ENCODE peak calls at places on chromosomes 1 and 21, in six cellular contexts. V, M, D, C, L and I are unnamed samples.

GRCh38 chr1:51519857-51520699 is 1.0 kb upstream of the EPS15 start:
- DNase-seq in L (no peak), V (peak; percentile 31), M (no peak), D (no peak), C (peak; percentile 84), I (no peak)

GRCh38 chr1:226624526-226624925 is 76.0 kb downstream of the STUM start:
- DNase-seq in D (no peak), M (no peak), C (peak; percentile 20), V (no peak), L (no peak), I (no peak)

GRCh38 chr1:26839339-26839722 is 12.8 kb downstream of the ZDHHC18 start:
- DNase-seq in D (no peak), V (no peak), L (no peak), M (no peak), C (no peak), I (no peak)

GRCh38 chr21:18499761-18500376 is 96.3 kb upstream of the TMPRSS15 start:
- DNase-seq in M (no peak), D (no peak), V (no peak), C (peak; percentile 44), L (peak; percentile 6), I (peak; percentile 4)

GRCh38 chr1:33292726-33293340 is 28.1 kb downstream of the A3GALT2 start:
- DNase-seq in C (no peak), M (no peak), L (no peak), D (no peak), V (no peak), I (no peak)

GRCh38 chr1:7150951-7151350 is 365.7 kb downstream of the CAMTA1 start:
- DNase-seq in D (no peak), C (no peak), L (no peak), V (no peak), M (no peak), I (no peak)

GRCh38 chr1:46153228-46153627 is 20.8 kb upstream of the PIK3R3 start:
- DNase-seq in V (no peak), D (no peak), C (no peak), M (no peak), L (no peak), I (no peak)

GRCh38 chr1:9010781-9011323 is 15.4 kb downstream of the SLC2A7 start:
- DNase-seq in D (peak; percentile 26), L (peak; percentile 35), V (no peak), C (no peak), M (no peak), I (no peak)

GRCh38 chr1:47208374-47208850 is 18.6 kb upstream of the PDZK1IP1 start:
- DNase-seq in V (no peak), C (no peak), L (no peak), M (no peak), D (no peak), I (no peak)

GRCh38 chr1:86704456-86704971 is at the start of gene SH3GLB1:
- DNase-seq in L (peak; percentile 88), V (no peak), C (peak; percentile 77), D (peak; percentile 28), M (peak; percentile 49), I (peak; percentile 36)

GRCh38 chr21:33844890-33845205 is 70.8 kb downstream of the ATP5PO start:
- DNase-seq in M (no peak), L (no peak), D (no peak), C (no peak), V (no peak), I (no peak)

GRCh38 chr1:53337499-53337898 is 9.6 kb upstream of the LRP8 start:
- DNase-seq in C (no peak), V (no peak), M (no peak), L (no peak), D (no peak), I (no peak)

GRCh38 chr1:212858461-212859265 is 588 bp downstream of the FLVCR1 start:
- DNase-seq in D (no peak), L (peak; percentile 8), V (no peak), C (peak; percentile 28), M (peak; percentile 7), I (no peak)

GRCh38 chr1:10962483-10962882 is 50.0 kb upstream of the TARDBP start:
- DNase-seq in D (no peak), L (no peak), M (no peak), V (no peak), C (no peak), I (no peak)

GRCh38 chr1:33429846-33430750 is 797 bp downstream of the PHC2 start:
- DNase-seq in V (no peak), D (no peak), L (peak; percentile 65), C (no peak), M (no peak), I (no peak)

GRCh38 chr1:204288061-204288588 is 71.6 kb downstream of the PLEKHA6 start:
- DNase-seq in C (no peak), L (peak; percentile 78), V (no peak), M (peak; percentile 63), D (no peak), I (no peak)

GRCh38 chr1:27789511-27790154 is 16.6 kb downstream of the STX12 start:
- DNase-seq in D (no peak), V (no peak), C (peak; percentile 52), M (no peak), L (peak; percentile 43), I (no peak)

GRCh38 chr1:244273845-244274619 is 177.7 kb downstream of the ADSS2 start:
- DNase-seq in V (peak; percentile 98), L (peak; percentile 51), M (peak; percentile 59), C (peak; percentile 98), D (no peak), I (peak; percentile 98)

GRCh38 chr1:6260433-6260934 is 414 bp downstream of the GPR153 start:
- DNase-seq in D (no peak), V (no peak), L (peak; percentile 30), C (no peak), M (no peak), I (no peak)

GRCh38 chr1:196733091-196733970 is 41.3 kb upstream of the CFHR3 start:
- DNase-seq in L (no peak), M (no peak), D (no peak), C (peak; percentile 28), V (no peak), I (no peak)

GRCh38 chr1:24015226-24016210 is 35.4 kb upstream of the SRSF10 start:
- DNase-seq in D (no peak), M (no peak), V (no peak), C (peak; percentile 15), L (peak; percentile 58), I (no peak)

GRCh38 chr1:156886583-156887302 is 6.8 kb upstream of the PEAR1 start:
- DNase-seq in L (no peak), D (no peak), M (no peak), C (no peak), V (no peak), I (no peak)
- H3K4me3 ChIP-seq in L (no peak overlapping the region), D (no peak overlapping the region), M (no peak overlapping the region), C (no peak overlapping the region), V (no peak overlapping the region), I (no peak overlapping the region)

DNA sequence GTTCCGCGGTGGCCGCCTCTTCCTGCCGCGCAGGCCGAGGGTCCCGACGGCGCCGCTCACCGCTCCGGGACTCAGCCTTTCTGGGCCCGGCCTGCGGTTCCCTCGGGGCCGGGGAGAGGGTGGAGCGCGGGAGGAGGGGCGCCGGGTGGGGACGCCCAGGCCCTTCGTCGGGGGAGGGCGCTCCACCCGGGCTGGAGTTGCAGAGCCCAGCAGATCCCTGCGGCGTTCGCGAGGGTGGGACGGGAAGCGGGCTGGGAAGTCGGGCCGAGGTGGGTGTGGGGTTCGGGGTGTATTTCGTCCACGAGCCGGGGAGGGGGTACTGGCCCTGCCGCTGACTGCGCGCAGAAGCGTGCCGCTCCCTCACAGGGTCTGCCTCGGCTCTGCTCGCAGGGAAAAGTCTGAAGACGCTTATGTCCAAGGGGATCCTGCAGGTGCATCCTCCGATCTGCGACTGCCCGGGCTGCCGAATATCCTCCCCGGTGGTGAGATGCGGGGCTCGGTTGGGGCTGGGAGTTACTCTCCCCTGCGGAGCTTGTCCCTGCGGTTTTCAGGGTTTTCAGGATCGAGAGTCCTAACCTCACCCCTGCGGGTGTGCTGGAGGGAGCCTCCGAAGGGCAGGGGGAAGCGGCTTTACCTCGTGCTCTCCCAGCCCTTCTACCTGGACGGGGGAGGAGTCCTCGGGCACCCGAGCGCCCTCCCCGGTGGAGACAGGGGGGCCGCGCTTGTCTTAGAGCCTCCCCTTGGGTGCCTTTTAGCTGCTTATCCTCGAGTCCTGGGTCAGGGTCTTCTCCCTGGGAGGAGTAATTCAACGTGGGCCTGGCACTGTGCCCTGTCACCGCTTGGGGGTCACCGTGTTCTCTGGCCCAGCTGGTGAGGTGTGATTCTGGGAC is 2.1 kb downstream of the SAMD11 start:
- DNase-seq in V (no peak), D (no peak), M (no peak), L (no peak), C (no peak), I (no peak)
- H3K4me3 ChIP-seq in V (peak overlapping the region; percentile 59), D (peak overlapping the region; percentile 67), M (peak overlapping the region; percentile 41), L (peak overlapping the region; percentile 44), C (peak overlapping the region; percentile 32), I (peak overlapping the region; percentile 16)

GRCh38 chr1:153245466-153245865 is 14.0 kb upstream of the LORICRIN start:
- DNase-seq in D (no peak), V (no peak), M (no peak), L (no peak), C (no peak), I (no peak)
- H3K4me3 ChIP-seq in D (no peak overlapping the region), V (no peak overlapping the region), M (no peak overlapping the region), L (no peak overlapping the region), C (no peak overlapping the region), I (no peak overlapping the region)

DNA sequence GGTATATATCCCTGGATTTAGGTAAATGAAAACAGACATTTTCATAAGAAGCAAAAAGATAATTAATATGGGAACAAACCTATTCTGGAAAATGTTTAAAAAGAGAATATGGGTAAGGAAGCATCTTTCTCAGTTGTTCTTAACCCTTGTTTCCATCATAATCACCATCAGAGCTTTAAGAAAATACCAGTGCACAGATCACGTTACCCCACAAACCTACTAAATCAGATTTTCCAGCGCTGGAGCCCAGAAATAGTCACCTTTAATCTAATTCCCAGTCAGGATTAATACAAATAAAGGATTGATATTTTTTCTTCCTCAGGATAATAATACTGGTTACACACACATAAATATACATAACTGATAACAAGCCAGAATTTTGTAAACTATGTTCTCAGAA is 44.6 kb downstream of the PTPRC start:
- DNase-seq in M (no peak), C (no peak), D (no peak), L (no peak), V (no peak), I (no peak)
- H3K4me3 ChIP-seq in M (no peak overlapping the region), C (no peak overlapping the region), D (no peak overlapping the region), L (no peak overlapping the region), V (no peak overlapping the region), I (no peak overlapping the region)